ENCODE peak calls at places on chromosomes 12 and 14, in eight cellular contexts. X is naive B cell; Z is RCC 7860; A is progenitor cell of endocrine pancreas; J is NCI-H2029; Y is amygdala; B is activated CD4-positive, alpha-beta T cell treated with anti-CD3 and anti-CD28 coated beads for 4 hours; K is hypothalamus. S is an unnamed sample.

GRCh38 chr14:38197001-38197760 is 10.5 kb upstream of the SSTR1 start:
- DNase-seq in X (no peak), Z (peak), A (no peak), J (no peak), Y (no peak), B (no peak), K (no peak), S (peak)

GRCh38 chr12:109504068-109504467 is 26.6 kb downstream of the UBE3B start:
- DNase-seq in X (no peak), Z (no peak), A (no peak), J (no peak), Y (no peak), B (no peak), K (no peak), S (no peak)

GRCh38 chr14:104794641-104795467 is 694 bp downstream of the AKT1 start:
- DNase-seq in X (peak), Z (no peak), A (no peak), J (no peak), Y (no peak), B (no peak), K (no peak), S (peak)

GRCh38 chr14:105850853-105851581 is 324.6 kb downstream of the TMEM121 start:
- DNase-seq in X (no peak), Z (no peak), A (no peak), J (no peak), Y (no peak), B (no peak), K (no peak), S (peak)

GRCh38 chr12:90858261-90858660 is 96.7 kb downstream of the CCER1 start:
- DNase-seq in X (no peak), Z (no peak), A (peak), J (no peak), Y (no peak), B (no peak), K (no peak), S (no peak)

GRCh38 chr12:118549506-118550109 is 173.3 kb downstream of the SUDS3 start:
- DNase-seq in X (no peak), Z (peak), A (no peak), J (no peak), Y (no peak), B (no peak), K (no peak), S (no peak)

GRCh38 chr12:132314516-132315233 is 14.7 kb downstream of the GALNT9 start:
- DNase-seq in X (no peak), Z (no peak), A (no peak), J (no peak), Y (no peak), B (no peak), K (no peak), S (no peak)

GRCh38 chr12:78359530-78359929 is 505.0 kb upstream of the SYT1 start:
- DNase-seq in X (no peak), Z (no peak), A (no peak), J (no peak), Y (no peak), B (no peak), K (no peak), S (no peak)

GRCh38 chr14:104717137-104717536 is 6.9 kb upstream of the ADSS1 start:
- DNase-seq in X (no peak), Z (no peak), A (no peak), J (no peak), Y (no peak), B (no peak), K (no peak), S (no peak)

GRCh38 chr12:26177303-26177702 is 18.1 kb upstream of the SSPN start:
- DNase-seq in X (no peak), Z (no peak), A (no peak), J (no peak), Y (no peak), B (no peak), K (no peak), S (no peak)

GRCh38 chr12:82682326-82682725 is 4.4 kb upstream of the TMTC2 start:
- DNase-seq in X (no peak), Z (no peak), A (no peak), J (no peak), Y (no peak), B (no peak), K (no peak), S (no peak)

GRCh38 chr12:69338120-69338859 is 9.9 kb upstream of the LYZ start:
- DNase-seq in X (no peak), Z (no peak), A (no peak), J (no peak), Y (no peak), B (no peak), K (no peak), S (peak)

GRCh38 chr14:64440494-64440893 is 24.8 kb upstream of the AKAP5 start:
- DNase-seq in X (no peak), Z (no peak), A (no peak), J (no peak), Y (no peak), B (no peak), K (no peak), S (no peak)

GRCh38 chr12:47672068-47672467 is 33.8 kb downstream of the RPAP3 start:
- DNase-seq in X (no peak), Z (no peak), A (no peak), J (no peak), Y (no peak), B (no peak), K (no peak), S (no peak)

GRCh38 chr12:49327368-49327767 is 4.3 kb downstream of the TROAP start:
- DNase-seq in X (no peak), Z (no peak), A (no peak), J (no peak), Y (no peak), B (no peak), K (no peak), S (no peak)

GRCh38 chr12:24937553-24938244 is 11.2 kb downstream of the BCAT1 start:
- DNase-seq in X (no peak), Z (no peak), A (no peak), J (no peak), Y (no peak), B (no peak), K (no peak), S (no peak)

GRCh38 chr14:68906439-68906838 is 72.7 kb downstream of the ACTN1 start:
- DNase-seq in X (no peak), Z (no peak), A (no peak), J (no peak), Y (no peak), B (no peak), K (no peak), S (no peak)

GRCh38 chr12:132263451-132264065 is 65.8 kb downstream of the GALNT9 start:
- DNase-seq in X (no peak), Z (no peak), A (no peak), J (no peak), Y (no peak), B (no peak), K (no peak), S (no peak)

GRCh38 chr12:64147860-64148259 is 74.2 kb downstream of the KICS2 start:
- DNase-seq in X (no peak), Z (peak), A (no peak), J (no peak), Y (no peak), B (no peak), K (no peak), S (no peak)

GRCh38 chr14:101476258-101476930 is 84.9 kb upstream of the DIO3 start:
- DNase-seq in X (no peak), Z (no peak), A (no peak), J (no peak), Y (no peak), B (no peak), K (no peak), S (no peak)

GRCh38 chr14:54120260-54120659 is 163.6 kb upstream of the BMP4 start:
- DNase-seq in X (no peak), Z (no peak), A (no peak), J (no peak), Y (no peak), B (no peak), K (no peak), S (no peak)

GRCh38 chr12:57237952-57238853 is 8.7 kb downstream of the SHMT2 start:
- DNase-seq in X (no peak), Z (no peak), A (no peak), J (peak), Y (no peak), B (no peak), K (no peak), S (peak)

GRCh38 chr12:40853221-40853620 is 161.0 kb downstream of the CNTN1 start:
- DNase-seq in X (no peak), Z (no peak), A (no peak), J (no peak), Y (no peak), B (no peak), K (no peak), S (no peak)

GRCh38 chr12:32063796-32064195 is 42.9 kb upstream of the BICD1 start:
- DNase-seq in X (no peak), Z (no peak), A (no peak), J (no peak), Y (no peak), B (no peak), K (no peak), S (no peak)

GRCh38 chr14:29584992-29585391 is 342.7 kb downstream of the PRKD1 start:
- DNase-seq in X (no peak), Z (no peak), A (peak), J (peak), Y (peak), B (no peak), K (no peak), S (no peak)

GRCh38 chr12:128754275-128754674 is 69.5 kb downstream of the SLC15A4 start:
- DNase-seq in X (no peak), Z (peak), A (no peak), J (no peak), Y (no peak), B (no peak), K (no peak), S (no peak)

GRCh38 chr12:24643120-24644119 is 305.5 kb downstream of the BCAT1 start:
- DNase-seq in X (no peak), Z (no peak), A (no peak), J (no peak), Y (no peak), B (no peak), K (no peak), S (no peak)

GRCh38 chr14:103563089-103563620 is 395 bp downstream of the COA8 start:
- DNase-seq in X (no peak), Z (peak), A (no peak), J (no peak), Y (no peak), B (no peak), K (no peak), S (no peak)

GRCh38 chr12:27578689-27579372 is 54.8 kb downstream of the PPFIBP1 start:
- DNase-seq in X (no peak), Z (no peak), A (no peak), J (no peak), Y (no peak), B (no peak), K (no peak), S (no peak)

GRCh38 chr14:37443461-37443860 is 151.6 kb downstream of the FOXA1 start:
- DNase-seq in X (no peak), Z (no peak), A (no peak), J (no peak), Y (no peak), B (no peak), K (no peak), S (no peak)

GRCh38 chr14:104887623-104888488 is 22.8 kb downstream of the CEP170B start:
- DNase-seq in X (no peak), Z (no peak), A (no peak), J (no peak), Y (no peak), B (no peak), K (no peak), S (no peak)

GRCh38 chr14:61188936-61189808 is 92.0 kb downstream of the TMEM30B start:
- DNase-seq in X (no peak), Z (no peak), A (peak), J (no peak), Y (no peak), B (no peak), K (no peak), S (no peak)

GRCh38 chr12:110647669-110648068 is 33.7 kb downstream of the TCTN1 start:
- DNase-seq in X (peak), Z (no peak), A (no peak), J (no peak), Y (no peak), B (no peak), K (no peak), S (peak)

GRCh38 chr14:95204705-95205104 is 47.4 kb upstream of the DICER1 start:
- DNase-seq in X (no peak), Z (no peak), A (no peak), J (peak), Y (no peak), B (no peak), K (no peak), S (no peak)

GRCh38 chr12:34394211-34395055 is 372.1 kb downstream of the ALG10 start:
- DNase-seq in X (no peak), Z (no peak), A (peak), J (no peak), Y (no peak), B (no peak), K (no peak), S (no peak)

GRCh38 chr12:62050785-62051184 is 209.4 kb upstream of the USP15 start:
- DNase-seq in X (no peak), Z (no peak), A (no peak), J (no peak), Y (no peak), B (no peak), K (no peak), S (no peak)

GRCh38 chr12:68111995-68112394 is 47.5 kb downstream of the IFNG start:
- DNase-seq in X (no peak), Z (no peak), A (no peak), J (no peak), Y (no peak), B (no peak), K (no peak), S (no peak)

GRCh38 chr12:110920324-110920910 is at the start of gene MYL2:
- DNase-seq in X (no peak), Z (no peak), A (no peak), J (no peak), Y (no peak), B (no peak), K (no peak), S (no peak)